ENCODE peak calls at places on chromosomes 3 and 15, in five cellular contexts. R, E, K, M and C are unnamed samples.

GRCh38 chr15:70199601-70200000 is 101.9 kb upstream of the TLE3 start:
- DNase-seq in K (no peak), E (no peak), R (no peak), M (no peak), C (no peak)

GRCh38 chr3:108006901-108007331 is 83.9 kb downstream of the CD47 start:
- DNase-seq in R (peak; percentile 62), K (no peak), M (no peak), E (no peak), C (no peak)

GRCh38 chr3:122030381-122031122 is 8.5 kb upstream of the ILDR1 start:
- DNase-seq in R (peak; percentile 53), M (no peak), K (peak; percentile 9), E (no peak), C (peak; percentile 3)

GRCh38 chr3:42683875-42684593 is 1.3 kb upstream of the KLHL40 start:
- DNase-seq in M (peak; percentile 94), R (peak; percentile 91), E (peak; percentile 89), K (peak; percentile 82), C (peak; percentile 84)

GRCh38 chr3:106326941-106327765 is 458.3 kb upstream of the CBLB start:
- DNase-seq in K (peak; percentile 56), R (peak; percentile 10), M (no peak), E (no peak), C (no peak)

GRCh38 chr15:99476413-99477222 is 89.2 kb upstream of the MEF2A start:
- DNase-seq in E (peak; percentile 94), K (peak; percentile 99), R (peak; percentile 98), M (peak; percentile 95), C (peak; percentile 83)

GRCh38 chr3:159816507-159816906 is 172.1 kb upstream of the IL12A start:
- DNase-seq in M (no peak), R (no peak), K (no peak), E (no peak), C (no peak)

GRCh38 chr15:90203922-90204321 is 2.8 kb downstream of the SEMA4B start:
- DNase-seq in K (peak; percentile 42), E (no peak), M (no peak), R (peak; percentile 30), C (no peak)

GRCh38 chr3:132399054-132399929 is 18.0 kb upstream of the DNAJC13 start:
- DNase-seq in E (no peak), M (peak; percentile 59), K (peak; percentile 61), R (peak; percentile 83), C (no peak)

GRCh38 chr15:99749386-99749785 is 16.1 kb upstream of the LYSMD4 start:
- DNase-seq in R (no peak), K (no peak), E (no peak), M (no peak), C (no peak)

GRCh38 chr3:16181361-16181760 is 6.9 kb downstream of the GALNT15 start:
- DNase-seq in R (peak; percentile 53), K (no peak), E (no peak), M (peak; percentile 75), C (no peak)

GRCh38 chr3:40162616-40163015 is 146.9 kb upstream of the EIF1B start:
- DNase-seq in E (no peak), K (no peak), R (no peak), M (no peak), C (no peak)

GRCh38 chr3:16079519-16079918 is 95.0 kb upstream of the GALNT15 start:
- DNase-seq in R (peak; percentile 77), M (no peak), E (no peak), K (peak; percentile 92), C (no peak)

GRCh38 chr15:33135355-33135781 is 59.1 kb downstream of the FMN1 start:
- DNase-seq in E (no peak), R (peak; percentile 54), K (no peak), M (peak; percentile 50), C (no peak)

GRCh38 chr3:20935791-20936190 is 749.8 kb upstream of the SGO1 start:
- DNase-seq in R (no peak), K (no peak), E (no peak), M (no peak), C (no peak)

GRCh38 chr15:52524223-52525136 is 4.2 kb downstream of the MYO5A start:
- DNase-seq in R (no peak), E (no peak), M (no peak), K (no peak), C (no peak)

GRCh38 chr3:191523099-191523498 is 62.1 kb downstream of the PYDC2 start:
- DNase-seq in M (no peak), R (no peak), E (no peak), K (no peak), C (no peak)

GRCh38 chr15:40104865-40105516 is 3.7 kb downstream of the BMF start:
- DNase-seq in K (peak; percentile 83), M (peak; percentile 72), R (peak; percentile 94), E (no peak), C (no peak)

GRCh38 chr15:74240002-74240568 is 4.0 kb downstream of the CCDC33 start:
- DNase-seq in K (peak; percentile 79), E (peak; percentile 87), R (peak; percentile 95), M (peak; percentile 62), C (peak; percentile 66)

GRCh38 chr15:96290679-96291078 is 39.8 kb upstream of the NR2F2 start:
- DNase-seq in K (no peak), M (no peak), E (no peak), R (no peak), C (no peak)

GRCh38 chr3:50661321-50661837 is 13.3 kb upstream of the DOCK3 start:
- DNase-seq in K (no peak), M (no peak), E (no peak), R (no peak), C (no peak)

GRCh38 chr3:112604536-112604935 is 36.4 kb downstream of the CCDC80 start:
- DNase-seq in M (peak; percentile 86), E (no peak), K (peak; percentile 97), R (peak; percentile 96), C (peak; percentile 56)

GRCh38 chr15:71784719-71785118 is 25.6 kb upstream of the NR2E3 start:
- DNase-seq in E (no peak), K (no peak), R (no peak), M (no peak), C (no peak)

GRCh38 chr3:89380006-89380405 is 272.6 kb downstream of the EPHA3 start:
- DNase-seq in R (peak; percentile 49), E (no peak), K (peak; percentile 33), M (peak; percentile 27), C (no peak)

GRCh38 chr15:88603885-88604284 is 17.3 kb upstream of the AEN start:
- DNase-seq in R (no peak), K (no peak), E (no peak), M (no peak), C (no peak)
- H3K4me3 ChIP-seq in R (no peak overlapping the region), K (no peak overlapping the region), E (no peak overlapping the region), M (no peak overlapping the region), C (no peak overlapping the region)

GRCh38 chr3:62208385-62208784 is 165.0 kb downstream of the FEZF2 start:
- DNase-seq in K (no peak), M (no peak), E (no peak), R (no peak), C (no peak)

GRCh38 chr3:62210016-62210415 is 163.3 kb downstream of the FEZF2 start:
- DNase-seq in E (no peak), M (no peak), R (no peak), K (no peak), C (no peak)

GRCh38 chr3:62207197-62207596 is 166.2 kb downstream of the FEZF2 start:
- DNase-seq in K (no peak), E (no peak), R (no peak), M (no peak), C (no peak)

GRCh38 chr3:62214850-62215249 is 158.5 kb downstream of the FEZF2 start:
- DNase-seq in R (no peak), M (no peak), K (no peak), E (no peak), C (no peak)

GRCh38 chr3:62211675-62212429 is 161.5 kb downstream of the FEZF2 start:
- DNase-seq in M (no peak), R (no peak), K (peak; percentile 19), E (no peak), C (no peak)
- TF ChIP-seq CTCF in M (peak; percentile 17), R (no peak), K (peak; percentile 43), E (no peak), C (no peak)

DNA sequence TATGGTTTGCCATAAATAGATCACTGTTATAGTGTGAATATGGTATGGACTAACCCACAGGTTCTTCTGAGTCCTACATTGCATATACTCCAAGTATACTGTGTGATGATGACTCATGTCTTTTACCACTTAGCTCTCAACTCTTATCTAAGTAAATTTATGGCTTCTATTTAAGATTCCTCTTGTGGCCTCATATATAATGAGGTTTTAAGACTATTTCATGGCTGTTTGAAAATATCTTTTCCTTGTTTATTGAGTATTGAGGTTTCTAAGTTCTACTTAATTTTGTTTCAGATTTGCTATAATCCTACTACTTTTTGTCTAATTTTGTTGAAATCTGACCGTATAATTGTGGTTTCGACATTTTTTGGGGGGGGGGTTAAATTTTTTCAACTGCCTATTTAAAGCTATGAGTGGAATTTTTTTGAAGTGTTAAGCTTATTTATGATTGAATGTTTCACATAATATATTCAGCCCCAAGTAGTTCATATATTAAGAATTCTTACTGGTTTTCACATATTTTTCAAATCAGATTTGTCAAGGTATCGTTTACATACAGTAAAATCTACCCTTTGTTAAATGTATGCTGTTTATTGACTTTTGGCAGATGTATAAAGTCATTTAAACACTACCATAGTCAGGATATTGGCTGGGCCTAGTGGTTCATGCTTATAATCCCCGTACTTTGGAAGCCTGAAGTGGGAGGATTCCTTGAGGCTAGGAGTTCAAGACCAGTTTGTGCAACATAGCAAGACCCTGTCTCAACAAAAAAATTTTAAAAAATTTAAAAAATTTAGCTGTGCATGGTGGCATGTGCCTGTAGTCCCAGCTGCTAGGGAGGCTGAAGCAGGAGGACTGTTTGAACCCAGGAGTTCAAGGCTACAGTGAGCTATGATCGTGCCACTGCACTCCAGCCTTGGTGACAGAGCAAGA is 11.7 kb downstream of the SLC25A36 start:
- DNase-seq in K (peak; percentile 57), R (peak; percentile 39), M (no peak), E (no peak), C (no peak)
- H3K4me3 ChIP-seq in K (no peak overlapping the region), R (no peak overlapping the region), M (no peak overlapping the region), E (no peak overlapping the region), C (no peak overlapping the region)

GRCh38 chr3:115982629-115983028 is 359.3 kb downstream of the GAP43 start:
- DNase-seq in K (no peak), R (no peak), M (no peak), E (no peak), C (no peak)

GRCh38 chr3:115989927-115990326 is 366.6 kb downstream of the GAP43 start:
- DNase-seq in M (peak; percentile 55), K (peak; percentile 75), E (no peak), R (no peak), C (no peak)

GRCh38 chr3:115982121-115982520 is 358.8 kb downstream of the GAP43 start:
- DNase-seq in M (no peak), R (no peak), E (no peak), K (no peak), C (no peak)

GRCh38 chr3:115990669-115991068 is 367.4 kb downstream of the GAP43 start:
- DNase-seq in R (no peak), K (no peak), M (no peak), E (no peak), C (no peak)

DNA sequence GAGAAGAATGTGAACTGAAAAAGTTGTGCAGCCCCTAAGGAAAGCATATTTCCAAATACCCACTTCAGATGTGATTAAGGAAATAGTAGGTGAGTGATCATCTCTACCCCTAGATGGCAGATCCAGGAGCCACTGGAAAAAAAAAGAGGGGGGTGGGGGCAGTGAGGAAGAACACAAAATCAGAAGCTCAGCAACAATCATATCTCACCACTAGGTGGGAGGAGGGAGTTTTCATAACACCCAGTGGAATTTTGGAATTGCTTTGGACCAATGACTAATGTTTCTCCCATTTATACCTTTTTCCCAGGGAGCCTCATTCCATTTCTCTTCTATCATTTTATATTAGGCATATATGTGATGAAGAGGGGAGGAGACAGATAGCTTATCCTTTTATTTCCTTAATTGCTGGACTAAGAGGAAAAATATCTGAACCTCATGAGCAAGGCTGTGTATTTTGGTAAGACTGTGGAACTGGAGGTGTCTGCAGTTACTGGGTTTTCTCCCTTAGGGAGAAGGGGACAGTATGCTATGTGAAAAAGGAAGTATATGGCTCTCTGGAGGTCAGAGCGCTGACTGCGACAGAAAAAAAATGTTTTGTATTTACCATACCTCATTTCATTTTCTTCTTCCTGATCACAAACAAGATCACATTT is 363.4 kb downstream of the GAP43 start:
- DNase-seq in R (peak; percentile 24), E (no peak), M (no peak), K (peak; percentile 35), C (no peak)
- TF ChIP-seq CTCF in R (peak; percentile 57), E (peak; percentile 50), M (peak; percentile 19), K (peak; percentile 46), C (peak; percentile 40)